ENCODE peak calls at places on chromosomes 12 and 14, in nine cellular contexts. O is Calu3; B is H4; N is HL-60; Q is NCI-H1092 treated with DMSO at 0.1 percent for 48 hours; L is AML-193; T is iris pigment epithelial cell; F is stimulated activated CD4-positive, alpha-beta T cell treated with anti-CD3 and anti-CD28 coated beads, Interleukin-1b, Interleukin-23, amount 100 ng/mL, for 24 hours; C is GM03348. G is an unnamed sample.

GRCh38 chr14:85402546-85403162 is 127.3 kb upstream of the FLRT2 start:
- DNase-seq in O (no peak), B (no peak), N (no peak), Q (peak; percentile 65), L (no peak), T (no peak), F (no peak), C (no peak), G (no peak)

GRCh38 chr14:91945776-91946305 is 1.7 kb downstream of the FBLN5 start:
- DNase-seq in O (no peak), B (no peak), N (no peak), Q (no peak), L (no peak), T (no peak), F (no peak), C (no peak), G (no peak)

GRCh38 chr14:69789118-69789640 is 7.9 kb downstream of the SLC10A1 start:
- DNase-seq in O (no peak), B (no peak), N (no peak), Q (no peak), L (no peak), T (no peak), F (no peak), C (no peak), G (no peak)

GRCh38 chr12:7433276-7433822 is 10.6 kb downstream of the CD163L1 start:
- DNase-seq in O (peak; percentile 5), B (peak; percentile 85), N (no peak), Q (no peak), L (no peak), T (peak; percentile 71), F (no peak), C (peak; percentile 32), G (no peak)

GRCh38 chr12:89988156-89988555 is 279.5 kb upstream of the ATP2B1 start:
- DNase-seq in O (no peak), B (no peak), N (no peak), Q (no peak), L (no peak), T (no peak), F (no peak), C (no peak), G (no peak)

GRCh38 chr12:95545303-95545702 is 6.0 kb downstream of the USP44 start:
- DNase-seq in O (no peak), B (no peak), N (no peak), Q (no peak), L (no peak), T (no peak), F (no peak), C (no peak), G (no peak)

GRCh38 chr12:97805086-97805485 is 342.5 kb downstream of the RMST start:
- DNase-seq in O (no peak), B (no peak), N (no peak), Q (no peak), L (no peak), T (no peak), F (no peak), C (no peak), G (peak; percentile 59)

GRCh38 chr12:28855761-28856160 is 293.3 kb upstream of the FAR2 start:
- DNase-seq in O (no peak), B (no peak), N (no peak), Q (no peak), L (no peak), T (no peak), F (no peak), C (no peak), G (no peak)

GRCh38 chr14:84065811-84066210 is 1464.1 kb upstream of the FLRT2 start:
- DNase-seq in O (no peak), B (no peak), N (peak; percentile 17), Q (no peak), L (no peak), T (no peak), F (no peak), C (no peak), G (no peak)

GRCh38 chr12:55705802-55706402 is 1.8 kb downstream of the ITGA7 start:
- DNase-seq in O (peak; percentile 40), B (no peak), N (no peak), Q (no peak), L (no peak), T (no peak), F (no peak), C (no peak), G (no peak)

GRCh38 chr12:78933014-78933413 is 68.4 kb downstream of the SYT1 start:
- DNase-seq in O (no peak), B (no peak), N (no peak), Q (no peak), L (no peak), T (peak; percentile 18), F (no peak), C (no peak), G (no peak)

GRCh38 chr12:88237954-88238353 is 95.8 kb downstream of the TMTC3 start:
- DNase-seq in O (peak; percentile 13), B (peak; percentile 48), N (peak; percentile 14), Q (no peak), L (no peak), T (peak; percentile 84), F (no peak), C (no peak), G (no peak)

GRCh38 chr14:23160924-23161522 is 22.4 kb downstream of the SLC7A8 start:
- DNase-seq in O (no peak), B (peak; percentile 91), N (peak; percentile 94), Q (no peak), L (peak; percentile 59), T (peak; percentile 92), F (no peak), C (peak; percentile 78), G (no peak)

GRCh38 chr12:71746983-71747611 is 7.6 kb upstream of the RAB21 start:
- DNase-seq in O (peak; percentile 61), B (peak; percentile 56), N (peak; percentile 48), Q (peak; percentile 45), L (peak; percentile 66), T (peak; percentile 73), F (no peak), C (peak; percentile 55), G (no peak)

GRCh38 chr12:58889557-58889956 is 30.7 kb downstream of the LRIG3 start:
- DNase-seq in O (no peak), B (no peak), N (no peak), Q (no peak), L (no peak), T (no peak), F (no peak), C (no peak), G (no peak)

GRCh38 chr12:3214508-3215365 is 137.6 kb downstream of the TSPAN9 start:
- DNase-seq in O (no peak), B (no peak), N (no peak), Q (peak; percentile 63), L (no peak), T (no peak), F (no peak), C (no peak), G (no peak)

GRCh38 chr14:22460461-22461195 is 128.4 kb downstream of the DAD1 start:
- DNase-seq in O (no peak), B (peak; percentile 18), N (peak; percentile 85), Q (no peak), L (peak; percentile 43), T (peak; percentile 75), F (no peak), C (no peak), G (no peak)